ENCODE peak calls at places on chromosome 20, in eight cellular contexts. H is gastrocnemius medialis, C is GM12891, T is GM23338, K is progenitor cell of endocrine pancreas, Z is nephron progenitor cell, J is aorta, F is skeletal muscle cell. Y is an unnamed sample.

GRCh38 chr20:11549172-11550117 is 368.2 kb upstream of the BTBD3 start:
- DNase-seq in H (no peak), C (no peak), T (no peak), K (no peak), Z (no peak), J (no peak), F (no peak), Y (no peak)

GRCh38 chr20:40865095-40865494 is 163.5 kb upstream of the TOP1 start:
- DNase-seq in H (no peak), C (no peak), T (no peak), K (no peak), Z (no peak), J (no peak), F (no peak), Y (no peak)

GRCh38 chr20:44187763-44188709 is 1.0 kb upstream of the JPH2 start:
- DNase-seq in H (peak; percentile 54), C (no peak), T (no peak), K (no peak), Z (peak; percentile 55), J (peak; percentile 47), F (no peak), Y (no peak)

GRCh38 chr20:11155156-11155805 is 481.5 kb upstream of the JAG1 start:
- DNase-seq in H (no peak), C (no peak), T (no peak), K (no peak), Z (no peak), J (no peak), F (no peak), Y (no peak)

GRCh38 chr20:61933951-61934715 is 131.5 kb downstream of the TAF4 start:
- DNase-seq in H (peak; percentile 5), C (no peak), T (peak; percentile 63), K (no peak), Z (no peak), J (peak; percentile 34), F (no peak), Y (no peak)

GRCh38 chr20:37681384-37681977 is 12.3 kb upstream of the CTNNBL1 start:
- DNase-seq in H (no peak), C (no peak), T (peak; percentile 33), K (no peak), Z (peak; percentile 28), J (no peak), F (no peak), Y (no peak)

GRCh38 chr20:16488086-16488485 is 85.2 kb downstream of the KIF16B start:
- DNase-seq in H (no peak), C (no peak), T (no peak), K (no peak), Z (no peak), J (no peak), F (no peak), Y (no peak)

GRCh38 chr20:49510562-49511117 is 28.2 kb upstream of the KCNB1 start:
- DNase-seq in H (peak; percentile 82), C (no peak), T (no peak), K (no peak), Z (no peak), J (peak; percentile 79), F (peak; percentile 71), Y (no peak)

GRCh38 chr20:61953789-61954125 is 111.9 kb downstream of the TAF4 start:
- DNase-seq in H (peak; percentile 2), C (no peak), T (no peak), K (no peak), Z (no peak), J (no peak), F (no peak), Y (no peak)

GRCh38 chr20:63640086-63640485 is 13.1 kb downstream of the STMN3 start:
- DNase-seq in H (no peak), C (no peak), T (no peak), K (no peak), Z (no peak), J (no peak), F (no peak), Y (no peak)

GRCh38 chr20:9323622-9324021 is 190.8 kb upstream of the LAMP5 start:
- DNase-seq in H (no peak), C (no peak), T (peak; percentile 60), K (peak; percentile 10), Z (peak; percentile 12), J (no peak), F (no peak), Y (no peak)

GRCh38 chr20:25283221-25283951 is 35.5 kb downstream of the PYGB start:
- DNase-seq in H (peak; percentile 10), C (no peak), T (no peak), K (no peak), Z (no peak), J (peak; percentile 29), F (no peak), Y (no peak)

GRCh38 chr20:21232546-21233280 is 70.4 kb upstream of the XRN2 start:
- DNase-seq in H (no peak), C (no peak), T (no peak), K (no peak), Z (no peak), J (no peak), F (no peak), Y (no peak)

GRCh38 chr20:59481082-59482018 is 123.0 kb upstream of the PHACTR3 start:
- DNase-seq in H (no peak), C (no peak), T (no peak), K (no peak), Z (no peak), J (no peak), F (no peak), Y (no peak)

GRCh38 chr20:62473717-62474584 is 1.8 kb downstream of the GATA5 start:
- DNase-seq in H (no peak), C (no peak), T (peak; percentile 60), K (no peak), Z (peak; percentile 75), J (no peak), F (no peak), Y (no peak)

GRCh38 chr20:13412806-13413445 is 191.9 kb downstream of the ISM1 start:
- DNase-seq in H (no peak), C (no peak), T (no peak), K (no peak), Z (no peak), J (no peak), F (no peak), Y (no peak)

GRCh38 chr20:54476336-54476928 is 1.0 kb downstream of the DOK5 start:
- DNase-seq in H (no peak), C (no peak), T (peak; percentile 30), K (no peak), Z (peak; percentile 20), J (no peak), F (no peak), Y (no peak)

GRCh38 chr20:741620-742019 is 26.7 kb downstream of the SLC52A3 start:
- DNase-seq in H (no peak), C (no peak), T (no peak), K (no peak), Z (no peak), J (no peak), F (no peak), Y (no peak)

GRCh38 chr20:57400821-57401564 is 9.8 kb downstream of the RBM38 start:
- DNase-seq in H (peak; percentile 50), C (no peak), T (no peak), K (no peak), Z (no peak), J (no peak), F (no peak), Y (no peak)

GRCh38 chr20:51335329-51335841 is 207.1 kb downstream of the NFATC2 start:
- DNase-seq in H (no peak), C (no peak), T (no peak), K (no peak), Z (no peak), J (no peak), F (peak; percentile 100), Y (no peak)

GRCh38 chr20:52048365-52048764 is 143.2 kb downstream of the ZFP64 start:
- DNase-seq in H (no peak), C (no peak), T (peak; percentile 84), K (no peak), Z (no peak), J (no peak), F (no peak), Y (no peak)

GRCh38 chr20:54267510-54268003 is 59.7 kb downstream of the PFDN4 start:
- DNase-seq in H (no peak), C (no peak), T (peak; percentile 17), K (no peak), Z (no peak), J (peak; percentile 42), F (no peak), Y (no peak)

GRCh38 chr20:58719258-58719657 is 26.7 kb downstream of the NPEPL1 start:
- DNase-seq in H (no peak), C (no peak), T (no peak), K (no peak), Z (no peak), J (peak; percentile 30), F (no peak), Y (no peak)

GRCh38 chr20:2816583-2817340 is 598 bp downstream of the TMEM239 start:
- DNase-seq in H (no peak), C (no peak), T (peak; percentile 53), K (no peak), Z (no peak), J (no peak), F (no peak), Y (no peak)

GRCh38 chr20:12554416-12554815 is 454.4 kb upstream of the SPTLC3 start:
- DNase-seq in H (no peak), C (no peak), T (no peak), K (no peak), Z (no peak), J (no peak), F (no peak), Y (no peak)

GRCh38 chr20:58980711-58981563 is at the start of gene NELFCD:
- DNase-seq in H (peak; percentile 82), C (peak; percentile 92), T (peak; percentile 92), K (peak; percentile 87), Z (peak; percentile 96), J (peak; percentile 92), F (peak; percentile 21), Y (peak; percentile 81)